ENCODE peak calls at places on chromosomes 11 and 22, in five cellular contexts. M is A549, E is SK-N-SH, W is K562, V is GM12878. I is an unnamed sample.

GRCh38 chr22:39242809-39243442 is 1.9 kb downstream of the PDGFB start:
- DNase-seq in E (no peak), W (no peak), V (no peak), M (no peak), I (no peak)

GRCh38 chr22:48943567-48944432 is 883.9 kb downstream of the BRD1 start:
- DNase-seq in V (no peak), E (peak; percentile 82), M (peak; percentile 20), W (peak; percentile 55), I (no peak)

GRCh38 chr11:128365044-128365443 is 222.3 kb downstream of the ETS1 start:
- DNase-seq in W (no peak), V (no peak), E (no peak), M (peak; percentile 9), I (peak; percentile 85)

GRCh38 chr11:134533511-134533910 is 121.5 kb upstream of the B3GAT1 start:
- DNase-seq in W (no peak), M (no peak), V (no peak), E (no peak), I (no peak)

GRCh38 chr22:20243545-20244249 is 24.4 kb downstream of the RTN4R start:
- DNase-seq in W (peak; percentile 82), V (no peak), E (peak; percentile 69), M (peak; percentile 33), I (peak; percentile 71)

GRCh38 chr11:27328602-27329001 is 34.4 kb downstream of the CCDC34 start:
- DNase-seq in M (no peak), E (no peak), W (no peak), V (no peak), I (no peak)

GRCh38 chr11:12430351-12430750 is 53.0 kb downstream of the PARVA start:
- DNase-seq in V (no peak), W (no peak), M (no peak), E (no peak), I (peak; percentile 77)

GRCh38 chr11:27229511-27230174 is 133.4 kb downstream of the CCDC34 start:
- DNase-seq in V (no peak), E (no peak), W (no peak), M (no peak), I (no peak)

GRCh38 chr11:79054636-79055035 is 386.2 kb downstream of the TENM4 start:
- DNase-seq in W (no peak), V (no peak), M (no peak), E (no peak), I (peak; percentile 87)

GRCh38 chr11:36018967-36019596 is 75.2 kb downstream of the LDLRAD3 start:
- DNase-seq in M (no peak), W (no peak), V (no peak), E (peak; percentile 77), I (no peak)

GRCh38 chr11:36022891-36023290 is 79.0 kb downstream of the LDLRAD3 start:
- DNase-seq in E (no peak), M (no peak), V (no peak), W (no peak), I (no peak)

GRCh38 chr11:36016263-36016662 is 72.4 kb downstream of the LDLRAD3 start:
- DNase-seq in M (no peak), E (no peak), V (no peak), W (no peak), I (no peak)

GRCh38 chr11:36016709-36017108 is 72.8 kb downstream of the LDLRAD3 start:
- DNase-seq in V (no peak), M (no peak), E (no peak), W (no peak), I (no peak)

DNA sequence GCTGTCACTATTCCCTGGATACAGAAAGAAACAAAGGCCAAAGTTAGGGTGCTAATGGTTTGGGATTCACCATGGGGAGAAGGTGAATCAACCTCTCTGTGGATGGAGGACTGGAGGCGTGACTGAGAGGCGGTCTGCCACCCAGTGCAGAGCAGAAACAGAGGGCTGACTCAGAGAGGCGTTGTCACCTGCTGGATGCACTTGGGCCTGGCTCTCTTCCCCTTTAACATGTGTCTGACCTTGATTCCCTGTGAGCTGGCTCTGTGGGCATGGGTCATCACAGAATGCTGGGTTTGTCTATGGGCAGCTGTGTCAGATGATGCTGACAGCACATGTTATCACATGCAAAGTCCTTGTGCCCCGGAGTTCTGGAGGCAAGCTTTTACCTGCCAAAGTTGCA is 75.9 kb downstream of the LDLRAD3 start:
- DNase-seq in V (no peak), E (no peak), W (no peak), M (no peak), I (no peak)
- TF ChIP-seq RCOR1 in V (no peak), E (no peak), W (no peak), M (no peak), I (no peak)

GRCh38 chr11:119061256-119061655 is 4.3 kb upstream of the HYOU1 start:
- DNase-seq in E (no peak), W (no peak), M (no peak), V (no peak), I (no peak)

GRCh38 chr11:119055901-119056300 is 1.1 kb downstream of the HYOU1 start:
- DNase-seq in W (no peak), E (peak; percentile 64), M (peak; percentile 63), V (no peak), I (peak; percentile 37)

GRCh38 chr11:119054418-119054817 is 2.6 kb downstream of the HYOU1 start:
- DNase-seq in M (no peak), W (no peak), V (no peak), E (no peak), I (no peak)

GRCh38 chr11:119056397-119056999 is 507 bp downstream of the HYOU1 start:
- DNase-seq in V (no peak), M (no peak), E (peak; percentile 78), W (peak; percentile 38), I (peak; percentile 3)

DNA sequence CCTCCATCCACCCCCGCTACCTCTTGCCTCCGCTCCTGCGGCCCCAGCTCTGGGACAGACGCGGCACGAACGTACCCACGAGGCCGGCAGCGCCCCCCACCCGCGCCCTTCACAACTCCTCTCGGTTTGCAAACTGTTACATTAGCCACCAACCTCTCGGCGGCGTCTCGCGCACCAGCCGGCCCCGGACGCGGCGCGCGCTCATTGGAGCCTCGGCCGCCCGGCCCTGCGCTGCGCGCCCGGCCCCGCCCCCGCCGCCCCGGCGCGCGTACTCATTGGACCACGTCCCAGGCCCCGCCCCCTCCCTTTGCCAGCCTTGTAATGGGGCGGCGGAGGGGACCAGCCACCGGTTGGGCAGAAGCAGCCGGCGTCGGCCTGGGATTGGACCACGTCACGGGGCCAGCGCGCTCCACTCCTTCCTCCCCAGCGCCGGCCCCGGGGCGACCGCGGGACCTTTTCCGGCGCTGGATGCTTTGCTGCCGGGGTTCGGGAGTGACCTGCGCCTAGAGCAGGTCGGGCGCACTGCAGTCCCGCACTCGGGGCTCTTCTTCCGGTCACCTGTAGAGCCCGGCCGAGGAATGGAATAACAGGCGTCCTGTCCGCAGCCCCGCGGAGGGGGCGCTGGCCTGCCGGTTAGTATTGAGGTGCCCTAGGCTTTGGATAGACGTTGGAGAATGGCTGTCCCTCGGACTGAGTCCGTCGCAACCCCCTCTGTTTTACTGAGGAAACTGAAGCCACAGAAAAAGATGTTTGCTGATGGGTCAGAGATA is at the start of gene HYOU1:
- DNase-seq in V (peak; percentile 69), W (peak; percentile 97), E (peak; percentile 99), M (peak; percentile 94), I (peak; percentile 93)
- TF ChIP-seq CTCF in V (peak; percentile 26), W (peak; percentile 54), E (peak; percentile 27), M (no peak), I (peak; percentile 22)

GRCh38 chr22:17198188-17199130 is 20.8 kb downstream of the ADA2 start:
- DNase-seq in E (no peak), W (peak; percentile 47), V (no peak), M (no peak), I (no peak)
- TF ChIP-seq RCOR1 in E (no peak), W (no peak), V (no peak), M (no peak), I (no peak)

GRCh38 chr11:93921695-93922468 is 71.5 kb upstream of the VSTM5 start:
- DNase-seq in V (peak; percentile 4), E (peak; percentile 58), W (peak; percentile 65), M (peak; percentile 51), I (peak; percentile 72)
- TF ChIP-seq CTCF in V (peak; percentile 58), E (peak; percentile 68), W (peak; percentile 86), M (peak; percentile 44), I (peak; percentile 83)

I was measured in IMR-90.